ENCODE peak calls at places on chromosome 7, in eight cellular contexts. Z is GM23338, X is psoas muscle, O is heart left ventricle, J is transverse colon, T is left lung, H is foreskin fibroblast, I is H1. F is an unnamed sample.
A peak's percentile ranks its signal among the peaks of the same experiment; 100 is the strongest.

GRCh38 chr7:66837007-66837406 is 84.0 kb upstream of the TMEM248 start:
- DNase-seq in Z (peak; percentile 93), X (no peak), O (no peak), J (peak; percentile 34), T (peak; percentile 56), H (peak; percentile 61), I (peak; percentile 79), F (peak; percentile 42)

GRCh38 chr7:158327571-158328180 is 259.9 kb downstream of the PTPRN2 start:
- DNase-seq in Z (no peak), X (no peak), O (no peak), J (no peak), T (no peak), H (no peak), I (peak; percentile 45), F (no peak)

GRCh38 chr7:151174246-151175046 is 7.0 kb upstream of the GBX1 start:
- DNase-seq in Z (peak; percentile 83), X (peak; percentile 54), O (no peak), J (no peak), T (no peak), H (peak; percentile 20), I (peak; percentile 84), F (no peak)

GRCh38 chr7:107167483-107168232 is 1.1 kb upstream of the HBP1 start:
- DNase-seq in Z (peak; percentile 78), X (peak; percentile 59), O (no peak), J (no peak), T (no peak), H (peak; percentile 88), I (no peak), F (peak; percentile 91)

GRCh38 chr7:134890246-134891240 is 95.8 kb upstream of the AGBL3 start:
- DNase-seq in Z (no peak), X (no peak), O (peak; percentile 57), J (no peak), T (no peak), H (peak; percentile 67), I (no peak), F (peak; percentile 93)

GRCh38 chr7:131106681-131107342 is 220.9 kb upstream of the MKLN1 start:
- DNase-seq in Z (peak; percentile 55), X (peak; percentile 56), O (peak; percentile 65), J (peak; percentile 66), T (peak; percentile 57), H (peak; percentile 50), I (peak; percentile 62), F (no peak)

GRCh38 chr7:43933902-43934560 is 7.8 kb downstream of the UBE2D4 start:
- DNase-seq in Z (no peak), X (no peak), O (no peak), J (no peak), T (no peak), H (no peak), I (no peak), F (peak; percentile 48)

GRCh38 chr7:25669300-25669781 is 441.1 kb upstream of the NPVF start:
- DNase-seq in Z (no peak), X (no peak), O (no peak), J (no peak), T (no peak), H (no peak), I (no peak), F (no peak)

GRCh38 chr7:27168265-27168947 is 3.1 kb upstream of the HOXA9 start:
- DNase-seq in Z (peak; percentile 31), X (no peak), O (no peak), J (no peak), T (peak; percentile 37), H (peak; percentile 84), I (no peak), F (no peak)

GRCh38 chr7:30528779-30529178 is 24.1 kb upstream of the GGCT start:
- DNase-seq in Z (no peak), X (no peak), O (no peak), J (no peak), T (no peak), H (no peak), I (no peak), F (no peak)

GRCh38 chr7:30525409-30525808 is 20.8 kb upstream of the GGCT start:
- DNase-seq in Z (no peak), X (no peak), O (no peak), J (no peak), T (no peak), H (no peak), I (no peak), F (no peak)

GRCh38 chr7:30523466-30523865 is 18.8 kb upstream of the GGCT start:
- DNase-seq in Z (no peak), X (no peak), O (no peak), J (no peak), T (no peak), H (no peak), I (no peak), F (no peak)

GRCh38 chr7:30524545-30524944 is 19.9 kb upstream of the GGCT start:
- DNase-seq in Z (no peak), X (no peak), O (no peak), J (no peak), T (no peak), H (no peak), I (no peak), F (no peak)

GRCh38 chr7:30526163-30526562 is 21.5 kb upstream of the GGCT start:
- DNase-seq in Z (peak; percentile 48), X (no peak), O (no peak), J (no peak), T (no peak), H (no peak), I (no peak), F (no peak)
- TF ChIP-seq CTCF in Z (no peak), X (no peak), O (no peak), J (no peak), T (no peak), H (no peak), I (no peak), F (no peak)

DNA sequence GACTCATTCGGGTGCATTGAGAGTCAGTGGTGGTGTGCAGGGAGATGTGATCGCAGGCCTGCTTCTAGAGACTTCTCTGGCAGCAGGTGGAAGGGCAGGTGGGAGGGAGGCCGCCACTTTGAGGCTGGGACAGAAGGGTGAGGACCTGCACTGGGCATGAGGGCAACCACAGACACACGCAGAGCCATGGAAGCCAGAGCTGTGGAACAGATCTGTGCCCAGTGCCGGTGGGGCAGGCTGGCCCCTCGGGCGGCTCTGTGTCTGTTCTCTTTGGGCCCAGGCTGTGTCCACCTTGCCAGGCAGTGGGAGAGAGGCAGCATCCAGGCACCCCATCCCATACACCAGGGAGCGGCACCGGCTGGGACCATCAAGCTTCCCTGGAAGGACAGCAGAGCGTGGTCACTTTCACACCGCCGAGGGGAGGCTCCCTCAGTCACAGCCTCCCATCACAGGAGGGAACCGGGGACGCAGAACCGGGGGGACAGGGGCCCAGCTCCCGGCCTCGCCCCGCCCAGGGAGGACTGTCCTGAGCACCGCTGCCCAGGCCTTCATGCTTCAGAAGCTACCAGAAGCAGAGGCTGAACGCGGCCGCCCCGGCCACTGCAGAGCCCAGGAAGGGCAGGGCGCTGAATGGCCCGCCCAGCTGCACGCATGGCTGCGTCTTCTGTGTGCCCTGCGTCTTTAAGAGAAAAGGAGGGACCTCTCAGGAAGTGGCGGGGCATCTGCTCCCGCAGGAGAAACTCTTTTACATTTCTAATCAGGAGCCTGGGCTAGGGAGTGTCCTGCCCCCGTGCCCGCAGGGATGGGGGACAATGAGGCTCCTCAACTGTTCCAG is 32.1 kb downstream of the EN2 start:
- DNase-seq in Z (peak; percentile 56), X (no peak), O (no peak), J (peak; percentile 37), T (peak; percentile 40), H (no peak), I (peak; percentile 73), F (no peak)
- H3K4me3 ChIP-seq in Z (peak overlapping the region; percentile 73), X (peak overlapping the region; percentile 52), O (no peak overlapping the region), J (peak overlapping the region; percentile 54), T (peak overlapping the region; percentile 50), H (no peak overlapping the region), I (no peak overlapping the region), F (no peak overlapping the region)

GRCh38 chr7:4225352-4225751 is 456.7 kb upstream of the FOXK1 start:
- DNase-seq in Z (no peak), X (no peak), O (no peak), J (no peak), T (peak; percentile 57), H (no peak), I (no peak), F (no peak)

GRCh38 chr7:4230352-4230751 is 451.7 kb upstream of the FOXK1 start:
- DNase-seq in Z (no peak), X (no peak), O (no peak), J (no peak), T (no peak), H (no peak), I (no peak), F (no peak)

GRCh38 chr7:4227105-4228010 is 454.7 kb upstream of the FOXK1 start:
- DNase-seq in Z (no peak), X (no peak), O (no peak), J (no peak), T (no peak), H (peak; percentile 6), I (no peak), F (no peak)

GRCh38 chr7:4221043-4221442 is 461.1 kb upstream of the FOXK1 start:
- DNase-seq in Z (no peak), X (no peak), O (no peak), J (no peak), T (no peak), H (no peak), I (no peak), F (no peak)

GRCh38 chr7:4226166-4226857 is 455.8 kb upstream of the FOXK1 start:
- DNase-seq in Z (peak; percentile 81), X (no peak), O (no peak), J (no peak), T (no peak), H (no peak), I (peak; percentile 70), F (no peak)
- TF ChIP-seq CTCF in Z (peak; percentile 72), X (no peak), O (no peak), J (no peak), T (no peak), H (no peak), I (peak; percentile 79), F (no peak)

GRCh38 chr7:50448823-50449222 is 1.3 kb downstream of the FIGNL1 start:
- DNase-seq in Z (no peak), X (no peak), O (no peak), J (no peak), T (no peak), H (no peak), I (no peak), F (no peak)

GRCh38 chr7:50449881-50450690 is at the start of gene FIGNL1:
- DNase-seq in Z (peak; percentile 75), X (peak; percentile 80), O (peak; percentile 82), J (peak; percentile 79), T (peak; percentile 83), H (peak; percentile 92), I (peak; percentile 78), F (peak; percentile 79)

GRCh38 chr7:50449501-50449880 is 659 bp downstream of the FIGNL1 start:
- DNase-seq in Z (no peak), X (no peak), O (no peak), J (no peak), T (no peak), H (no peak), I (no peak), F (no peak)

GRCh38 chr7:50446542-50446960 is 3.6 kb downstream of the FIGNL1 start:
- DNase-seq in Z (no peak), X (no peak), O (no peak), J (no peak), T (peak; percentile 51), H (peak; percentile 5), I (no peak), F (peak; percentile 99)

DNA sequence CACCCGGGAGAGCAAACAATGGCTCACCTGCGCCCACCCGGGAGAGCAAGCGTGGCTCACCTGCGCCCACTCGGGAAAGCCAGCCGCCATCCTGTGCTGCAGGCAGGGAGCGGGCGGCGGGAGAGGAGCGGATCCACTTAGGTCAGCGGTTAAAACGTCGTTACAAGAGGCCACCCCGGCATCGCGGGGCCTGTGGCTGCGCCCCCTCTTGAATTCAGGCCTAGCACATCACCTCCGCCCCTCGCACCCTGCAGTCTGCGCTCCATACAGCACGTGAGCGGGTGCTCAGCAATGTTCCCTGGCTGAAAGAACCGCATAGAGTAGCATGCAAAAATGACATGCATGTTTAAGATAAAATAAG is 521 bp upstream of the FIGNL1 start:
- DNase-seq in Z (peak; percentile 56), X (no peak), O (no peak), J (peak; percentile 16), T (no peak), H (no peak), I (peak; percentile 51), F (no peak)
- H3K4me3 ChIP-seq in Z (peak overlapping the region; percentile 66), X (peak overlapping the region; percentile 69), O (peak overlapping the region; percentile 42), J (peak overlapping the region; percentile 62), T (peak overlapping the region; percentile 70), H (peak overlapping the region; percentile 84), I (peak overlapping the region; percentile 52), F (peak overlapping the region; percentile 73)